ENCODE peak calls at places on chromosomes 13 and 19, in seven cellular contexts. S is A172; L is right cardiac atrium; F is adrenal gland; T is fibroblast of pulmonary artery; V is ACHN; H is stimulated activated CD4-positive, alpha-beta T cell treated with anti-CD3 and anti-CD28 coated beads, Interleukin-4, amount 100 ng/mL, for 1 hour. E is an unnamed sample.

GRCh38 chr13:91133941-91134772 is 213.3 kb upstream of the MIR17HG start:
- DNase-seq in T (peak; percentile 79), F (peak; percentile 60), V (peak; percentile 71), S (peak; percentile 57), L (no peak), H (peak; percentile 5), E (peak; percentile 31)

GRCh38 chr19:49149652-49150105 is 5.5 kb downstream of the HRC start:
- DNase-seq in F (peak; percentile 85), T (peak; percentile 91), H (no peak), L (peak; percentile 88), V (peak; percentile 63), S (peak; percentile 42), E (peak; percentile 72)

GRCh38 chr13:30235206-30235605 is 72.1 kb downstream of the KATNAL1 start:
- DNase-seq in H (no peak), T (peak; percentile 14), V (no peak), L (no peak), F (no peak), S (no peak), E (no peak)

GRCh38 chr13:41411536-41411935 is 45.8 kb upstream of the RGCC start:
- DNase-seq in S (peak; percentile 27), L (no peak), T (peak; percentile 76), V (peak; percentile 19), F (peak; percentile 21), H (no peak), E (no peak)

GRCh38 chr13:97445504-97446187 is 11.7 kb downstream of the RAP2A start:
- DNase-seq in H (no peak), L (no peak), T (no peak), F (no peak), V (no peak), S (no peak), E (no peak)

GRCh38 chr19:51098366-51099069 is 9.7 kb downstream of the CTU1 start:
- DNase-seq in H (peak; percentile 28), L (peak; percentile 90), S (no peak), V (no peak), F (no peak), T (no peak), E (peak; percentile 54)

GRCh38 chr13:30846311-30846710 is 59.8 kb upstream of the MEDAG start:
- DNase-seq in F (no peak), V (no peak), T (peak; percentile 78), H (no peak), L (no peak), S (peak; percentile 33), E (no peak)

GRCh38 chr19:3670796-3671679 is 29.2 kb downstream of the PIP5K1C start:
- DNase-seq in F (peak; percentile 54), T (peak; percentile 89), S (peak; percentile 43), V (no peak), L (peak; percentile 95), H (peak; percentile 41), E (peak; percentile 28)

GRCh38 chr19:34154401-34154800 is 17.9 kb upstream of the LSM14A start:
- DNase-seq in H (no peak), L (no peak), V (no peak), F (no peak), T (no peak), S (no peak), E (no peak)

GRCh38 chr19:3683405-3683865 is 16.8 kb downstream of the PIP5K1C start:
- DNase-seq in V (peak; percentile 88), H (no peak), T (peak; percentile 94), S (peak; percentile 90), L (peak; percentile 81), F (peak; percentile 22), E (peak; percentile 16)

GRCh38 chr13:50425772-50426171 is 410.5 kb downstream of the KCNRG start:
- DNase-seq in S (no peak), L (no peak), F (no peak), H (no peak), T (no peak), V (no peak), E (peak; percentile 26)

GRCh38 chr13:75129331-75129730 is 352.6 kb downstream of the TBC1D4 start:
- DNase-seq in T (no peak), L (no peak), F (no peak), S (no peak), V (no peak), H (no peak), E (no peak)

GRCh38 chr13:43767351-43767901 is 19.3 kb downstream of the ENOX1 start:
- DNase-seq in V (no peak), H (no peak), S (no peak), L (peak; percentile 58), T (peak; percentile 60), F (peak; percentile 4), E (no peak)

GRCh38 chr13:24997367-24997967 is 98.5 kb upstream of the PABPC3 start:
- DNase-seq in V (peak; percentile 50), L (no peak), S (peak; percentile 24), H (no peak), T (peak; percentile 51), F (peak; percentile 37), E (no peak)

GRCh38 chr13:51797664-51798488 is 6.1 kb downstream of the DHRS12 start:
- DNase-seq in T (peak; percentile 75), L (no peak), H (peak; percentile 51), V (peak; percentile 57), S (peak; percentile 68), F (peak; percentile 58), E (peak; percentile 89)

GRCh38 chr19:33437351-33438015 is 64.0 kb downstream of the CEBPG start:
- DNase-seq in F (no peak), V (no peak), L (peak; percentile 32), T (no peak), S (no peak), H (no peak), E (no peak)

GRCh38 chr19:289651-290538 is 1.3 kb downstream of the PLPP2 start:
- DNase-seq in V (peak; percentile 57), S (peak; percentile 79), H (peak; percentile 27), F (peak; percentile 42), T (peak; percentile 52), L (no peak), E (peak; percentile 70)

GRCh38 chr19:472005-472858 is 11.4 kb upstream of the SHC2 start:
- DNase-seq in S (peak; percentile 68), V (peak; percentile 8), T (no peak), L (peak; percentile 24), F (no peak), H (no peak), E (no peak)

GRCh38 chr13:80921556-80921955 is 580.6 kb upstream of the SPRY2 start:
- DNase-seq in F (no peak), T (peak; percentile 68), H (no peak), S (no peak), V (no peak), L (no peak), E (no peak)

GRCh38 chr19:18373892-18374629 is 11.9 kb upstream of the GDF15 start:
- DNase-seq in F (peak; percentile 97), H (peak; percentile 23), T (peak; percentile 99), V (peak; percentile 98), L (peak; percentile 95), S (peak; percentile 100), E (peak; percentile 93)

GRCh38 chr19:48698046-48698445 is 2.3 kb downstream of the FUT2 start:
- DNase-seq in H (no peak), L (no peak), V (peak; percentile 80), S (peak; percentile 82), F (no peak), T (peak; percentile 79), E (no peak)

GRCh38 chr19:28394705-28395104 is 818.2 kb downstream of the UQCRFS1 start:
- DNase-seq in F (no peak), L (no peak), V (no peak), T (no peak), H (no peak), S (no peak), E (no peak)

GRCh38 chr19:44202470-44202869 is 9.9 kb upstream of the ZNF227 start:
- DNase-seq in S (peak; percentile 10), H (no peak), T (peak; percentile 85), V (no peak), L (no peak), F (no peak), E (no peak)

GRCh38 chr19:4053423-4054324 is 13.0 kb downstream of the ZBTB7A start:
- DNase-seq in S (no peak), V (no peak), F (no peak), L (peak; percentile 71), T (no peak), H (no peak), E (no peak)

GRCh38 chr19:29576043-29576442 is 30.0 kb upstream of the POP4 start:
- DNase-seq in T (no peak), L (no peak), H (no peak), F (no peak), V (no peak), S (peak; percentile 76), E (no peak)

GRCh38 chr19:34432797-34433196 is 4.6 kb downstream of the UBA2 start:
- DNase-seq in L (peak; percentile 65), F (no peak), V (no peak), H (no peak), T (no peak), S (no peak), E (no peak)

GRCh38 chr19:16288544-16288943 is 36.1 kb upstream of the KLF2 start:
- DNase-seq in S (no peak), V (no peak), L (no peak), H (no peak), T (peak; percentile 41), F (peak; percentile 30), E (no peak)

GRCh38 chr19:50368649-50369570 is 3.5 kb upstream of the NAPSA start:
- DNase-seq in F (peak; percentile 90), L (peak; percentile 90), S (peak; percentile 76), H (peak; percentile 76), T (peak; percentile 92), V (peak; percentile 85), E (peak; percentile 83)

E was measured in thyroid gland.